ENCODE peak calls at places on chromosome 1, in four cellular contexts. E is activated CD4-positive, alpha-beta T cell treated with anti-CD3 and anti-CD28 coated beads, Interleukin-2, amount 50 U/mL, for 4 hours; V is stimulated activated CD8-positive, alpha-beta memory T cell treated with anti-CD3 and anti-CD28 coated beads, Interleukin-15, amount 100 ng/mL, for 1 hour; X is mesothelial cell of epicardium. N is an unnamed sample.

GRCh38 chr1:185895208-185895900 is 161.2 kb downstream of the HMCN1 start:
- DNase-seq in V (no peak), X (no peak), E (no peak), N (no peak)

GRCh38 chr1:64956733-64957441 is 9.5 kb downstream of the JAK1 start:
- DNase-seq in X (no peak), V (no peak), E (no peak), N (no peak)

GRCh38 chr1:44294588-44295007 is 60.5 kb downstream of the ERI3 start:
- DNase-seq in X (no peak), E (no peak), V (no peak), N (peak; percentile 49)

GRCh38 chr1:66468712-66469111 is 65.2 kb upstream of the SGIP1 start:
- DNase-seq in V (no peak), E (no peak), X (no peak), N (no peak)

GRCh38 chr1:202648822-202649221 is 61.4 kb downstream of the SYT2 start:
- DNase-seq in E (no peak), V (no peak), X (no peak), N (no peak)

GRCh38 chr1:36583980-36584805 is 101.5 kb upstream of the CSF3R start:
- DNase-seq in E (no peak), X (no peak), V (no peak), N (no peak)

GRCh38 chr1:207454046-207454964 is at the start of gene CR2:
- DNase-seq in X (peak; percentile 33), E (peak; percentile 26), V (no peak), N (peak; percentile 60)

GRCh38 chr1:109214695-109215623 is 1.2 kb downstream of the SARS1 start:
- DNase-seq in V (no peak), E (peak; percentile 25), X (no peak), N (no peak)

GRCh38 chr1:165857046-165857801 is 29.8 kb downstream of the UCK2 start:
- DNase-seq in E (no peak), X (no peak), V (no peak), N (no peak)

GRCh38 chr1:206864939-206865671 is at the start of gene IL20:
- DNase-seq in V (peak; percentile 81), E (peak; percentile 86), X (peak; percentile 46), N (peak; percentile 85)

GRCh38 chr1:184533049-184533448 is 146.2 kb downstream of the C1orf21 start:
- DNase-seq in X (no peak), V (no peak), E (no peak), N (no peak)

GRCh38 chr1:10510520-10511493 is 36.1 kb downstream of the PEX14 start:
- DNase-seq in X (no peak), V (peak; percentile 51), E (peak; percentile 68), N (no peak)

GRCh38 chr1:206722751-206723499 is 38.2 kb downstream of the MAPKAPK2 start:
- DNase-seq in X (no peak), V (no peak), E (no peak), N (no peak)

GRCh38 chr1:210754931-210755670 is 378.8 kb downstream of the KCNH1 start:
- DNase-seq in V (no peak), X (peak; percentile 46), E (no peak), N (no peak)

GRCh38 chr1:147669475-147670318 is 627 bp downstream of the ACP6 start:
- DNase-seq in V (peak; percentile 6), X (peak; percentile 23), E (peak; percentile 29), N (peak; percentile 69)

GRCh38 chr1:53110370-53111072 is 31.9 kb downstream of the SLC1A7 start:
- DNase-seq in X (no peak), E (no peak), V (no peak), N (peak; percentile 73)

GRCh38 chr1:41661428-41662060 is 177.1 kb upstream of the EDN2 start:
- DNase-seq in X (no peak), V (no peak), E (peak; percentile 16), N (peak; percentile 85)